ENCODE peak calls at places on chromosome 6, in four cellular contexts. One of them, this sample, is unnamed.

GRCh38 chr6:116287668-116288282 is 8.0 kb upstream of the TSPYL1 start:
- DNase-seq in choroid plexus epithelial cell: peak
- DNase-seq in NCI-H1436: peak
- DNase-seq in endodermal cell: no peak
- DNase-seq in this sample: peak

GRCh38 chr6:6725120-6725833 is 136.8 kb downstream of the LY86 start:
- DNase-seq in endodermal cell: peak
- DNase-seq in NCI-H1436: no peak
- DNase-seq in choroid plexus epithelial cell: no peak
- DNase-seq in this sample: no peak

GRCh38 chr6:15246217-15247211 is 645 bp downstream of the JARID2 start:
- DNase-seq in choroid plexus epithelial cell: peak
- DNase-seq in NCI-H1436: no peak
- DNase-seq in endodermal cell: no peak
- DNase-seq in this sample: peak

GRCh38 chr6:132161283-132161682 is 210.1 kb upstream of the CCN2 start:
- DNase-seq in endodermal cell: peak
- DNase-seq in NCI-H1436: no peak
- DNase-seq in choroid plexus epithelial cell: peak
- DNase-seq in this sample: peak

GRCh38 chr6:11527274-11527870 is 10.2 kb upstream of the TMEM170B start:
- DNase-seq in choroid plexus epithelial cell: no peak
- DNase-seq in NCI-H1436: no peak
- DNase-seq in endodermal cell: no peak
- DNase-seq in this sample: no peak

GRCh38 chr6:134171517-134171916 is 119.1 kb upstream of the SLC2A12 start:
- DNase-seq in NCI-H1436: no peak
- DNase-seq in endodermal cell: no peak
- DNase-seq in choroid plexus epithelial cell: peak
- DNase-seq in this sample: no peak

GRCh38 chr6:118808794-118809668 is 84.9 kb upstream of the ASF1A start:
- DNase-seq in choroid plexus epithelial cell: no peak
- DNase-seq in NCI-H1436: no peak
- DNase-seq in endodermal cell: no peak
- DNase-seq in this sample: no peak

GRCh38 chr6:40997256-40997957 is 41.6 kb downstream of the UNC5CL start:
- DNase-seq in endodermal cell: peak
- DNase-seq in NCI-H1436: no peak
- DNase-seq in choroid plexus epithelial cell: peak
- DNase-seq in this sample: no peak

GRCh38 chr6:137738197-137738596 is 128.9 kb upstream of the TNFAIP3 start:
- DNase-seq in choroid plexus epithelial cell: peak
- DNase-seq in endodermal cell: no peak
- DNase-seq in NCI-H1436: no peak
- DNase-seq in this sample: no peak

GRCh38 chr6:122788663-122789062 is 395 bp upstream of the SMPDL3A start:
- DNase-seq in endodermal cell: no peak
- DNase-seq in NCI-H1436: no peak
- DNase-seq in choroid plexus epithelial cell: peak
- DNase-seq in this sample: no peak

GRCh38 chr6:40336986-40337780 is 250.0 kb downstream of the LRFN2 start:
- DNase-seq in choroid plexus epithelial cell: no peak
- DNase-seq in endodermal cell: no peak
- DNase-seq in NCI-H1436: no peak
- DNase-seq in this sample: peak

GRCh38 chr6:106451419-106451818 is 90.9 kb downstream of the CRYBG1 start:
- DNase-seq in choroid plexus epithelial cell: peak
- DNase-seq in NCI-H1436: no peak
- DNase-seq in endodermal cell: no peak
- DNase-seq in this sample: no peak

GRCh38 chr6:108673602-108674001 is 112.9 kb downstream of the FOXO3 start:
- DNase-seq in NCI-H1436: no peak
- DNase-seq in endodermal cell: no peak
- DNase-seq in choroid plexus epithelial cell: no peak
- DNase-seq in this sample: no peak

GRCh38 chr6:151497935-151498726 is 4.3 kb downstream of the CCDC170 start:
- DNase-seq in choroid plexus epithelial cell: peak
- DNase-seq in NCI-H1436: no peak
- DNase-seq in endodermal cell: no peak
- DNase-seq in this sample: no peak

GRCh38 chr6:155325700-155326516 is 11.6 kb upstream of the TFB1M start:
- DNase-seq in choroid plexus epithelial cell: no peak
- DNase-seq in NCI-H1436: no peak
- DNase-seq in endodermal cell: peak
- DNase-seq in this sample: no peak

GRCh38 chr6:32906539-32906938 is 34.3 kb downstream of the HLA-DMB start:
- DNase-seq in endodermal cell: no peak
- DNase-seq in choroid plexus epithelial cell: peak
- DNase-seq in NCI-H1436: no peak
- DNase-seq in this sample: no peak

GRCh38 chr6:86942761-86943526 is 5.6 kb downstream of the HTR1E start:
- DNase-seq in NCI-H1436: no peak
- DNase-seq in endodermal cell: no peak
- DNase-seq in choroid plexus epithelial cell: no peak
- DNase-seq in this sample: no peak

GRCh38 chr6:28807682-28808280 is 116.0 kb downstream of the TRIM27 start:
- DNase-seq in endodermal cell: peak
- DNase-seq in choroid plexus epithelial cell: peak
- DNase-seq in NCI-H1436: no peak
- DNase-seq in this sample: peak

GRCh38 chr6:157317129-157317814 is 6.0 kb downstream of the TMEM242 start:
- DNase-seq in endodermal cell: no peak
- DNase-seq in NCI-H1436: no peak
- DNase-seq in choroid plexus epithelial cell: peak
- DNase-seq in this sample: peak

GRCh38 chr6:109978174-109979032 is at the start of gene GPR6:
- DNase-seq in endodermal cell: peak
- DNase-seq in choroid plexus epithelial cell: peak
- DNase-seq in NCI-H1436: peak
- DNase-seq in this sample: peak

GRCh38 chr6:130760006-130760405 is 67.2 kb upstream of the SMLR1 start:
- DNase-seq in NCI-H1436: no peak
- DNase-seq in choroid plexus epithelial cell: peak
- DNase-seq in endodermal cell: peak
- DNase-seq in this sample: peak